ENCODE peak calls at places on chromosomes 12 and 14, in four cellular contexts. One of them, this sample, is unnamed.

GRCh38 chr12:14216405-14217294 is 148.8 kb upstream of the ATF7IP start:
- DNase-seq in uterus: no peak
- DNase-seq in Peyer's patch: no peak
- DNase-seq in heart left ventricle: no peak
- DNase-seq in this sample: no peak

GRCh38 chr12:90622431-90622830 is 332.5 kb downstream of the CCER1 start:
- DNase-seq in heart left ventricle: no peak
- DNase-seq in uterus: no peak
- DNase-seq in Peyer's patch: no peak
- DNase-seq in this sample: no peak

GRCh38 chr12:109130755-109131521 is 14.6 kb downstream of the ACACB start:
- DNase-seq in heart left ventricle: peak
- DNase-seq in Peyer's patch: no peak
- DNase-seq in uterus: no peak
- DNase-seq in this sample: peak

GRCh38 chr14:90628825-90629224 is 187.4 kb downstream of the TTC7B start:
- DNase-seq in Peyer's patch: no peak
- DNase-seq in uterus: no peak
- DNase-seq in heart left ventricle: no peak
- DNase-seq in this sample: no peak

GRCh38 chr14:66476964-66477363 is 9.2 kb upstream of the CCDC196 start:
- DNase-seq in uterus: no peak
- DNase-seq in Peyer's patch: no peak
- DNase-seq in heart left ventricle: no peak
- DNase-seq in this sample: no peak

GRCh38 chr12:2402180-2402579 is 349.4 kb downstream of the CACNA1C start:
- DNase-seq in Peyer's patch: no peak
- DNase-seq in uterus: no peak
- DNase-seq in heart left ventricle: no peak
- DNase-seq in this sample: no peak

GRCh38 chr14:96698846-96699543 is 98.2 kb upstream of the VRK1 start:
- DNase-seq in heart left ventricle: no peak
- DNase-seq in Peyer's patch: no peak
- DNase-seq in uterus: no peak
- DNase-seq in this sample: no peak

GRCh38 chr12:73065913-73066312 is 793.7 kb downstream of the TRHDE start:
- DNase-seq in heart left ventricle: no peak
- DNase-seq in uterus: no peak
- DNase-seq in Peyer's patch: no peak
- DNase-seq in this sample: no peak

GRCh38 chr12:95582230-95583058 is 31.2 kb upstream of the USP44 start:
- DNase-seq in Peyer's patch: no peak
- DNase-seq in uterus: no peak
- DNase-seq in heart left ventricle: no peak
- DNase-seq in this sample: no peak

GRCh38 chr14:69687963-69688649 is 76.7 kb downstream of the SUSD6 start:
- DNase-seq in Peyer's patch: no peak
- DNase-seq in uterus: no peak
- DNase-seq in heart left ventricle: no peak
- DNase-seq in this sample: no peak

GRCh38 chr14:57845802-57846531 is 19.9 kb downstream of the SLC35F4 start:
- DNase-seq in uterus: no peak
- DNase-seq in Peyer's patch: no peak
- DNase-seq in heart left ventricle: no peak
- DNase-seq in this sample: no peak

GRCh38 chr14:96592591-96593388 is 90.6 kb downstream of the PAPOLA start:
- DNase-seq in Peyer's patch: peak
- DNase-seq in heart left ventricle: peak
- DNase-seq in uterus: no peak
- DNase-seq in this sample: peak

DNA sequence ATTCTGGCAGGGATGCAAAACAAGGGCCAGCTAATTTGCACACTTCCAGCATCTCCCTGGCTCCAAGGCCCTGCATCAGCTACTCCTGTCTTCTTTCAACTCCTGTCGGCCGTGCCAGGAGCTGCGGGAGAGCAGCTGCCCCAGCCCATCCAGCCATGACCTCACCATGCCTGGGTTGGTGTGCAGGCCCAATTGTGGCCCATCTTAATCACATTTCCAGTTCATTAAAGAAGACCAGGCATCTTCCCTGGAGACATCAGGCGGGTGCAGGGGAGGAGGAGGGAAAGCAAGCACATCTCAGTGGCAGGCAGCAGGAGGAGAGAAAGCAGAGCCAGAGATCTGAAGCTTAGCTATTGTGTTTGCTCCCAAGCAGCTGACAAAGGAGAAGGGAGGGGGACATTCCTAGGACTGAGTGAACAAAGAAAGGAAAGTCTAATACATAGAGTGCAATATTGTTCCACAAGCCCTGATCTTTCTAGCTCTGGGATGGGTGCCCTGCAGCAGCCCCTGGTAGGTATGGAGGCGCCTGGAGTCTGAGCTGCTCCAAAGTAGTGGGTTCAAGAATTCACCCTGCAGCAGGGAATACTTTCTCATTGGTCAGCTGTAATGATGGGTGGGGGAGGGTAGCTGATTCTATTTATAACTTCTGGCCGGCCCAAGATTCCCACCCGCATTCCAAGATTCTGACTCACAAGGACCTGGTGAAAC is 40.1 kb downstream of the VWF start:
- DNase-seq in Peyer's patch: no peak
- DNase-seq in heart left ventricle: no peak
- DNase-seq in uterus: peak
- DNase-seq in this sample: no peak
- H3K27ac ChIP-seq in Peyer's patch: peak
- H3K27ac ChIP-seq in heart left ventricle: peak
- H3K27ac ChIP-seq in uterus: peak
- H3K27ac ChIP-seq in this sample: peak

DNA sequence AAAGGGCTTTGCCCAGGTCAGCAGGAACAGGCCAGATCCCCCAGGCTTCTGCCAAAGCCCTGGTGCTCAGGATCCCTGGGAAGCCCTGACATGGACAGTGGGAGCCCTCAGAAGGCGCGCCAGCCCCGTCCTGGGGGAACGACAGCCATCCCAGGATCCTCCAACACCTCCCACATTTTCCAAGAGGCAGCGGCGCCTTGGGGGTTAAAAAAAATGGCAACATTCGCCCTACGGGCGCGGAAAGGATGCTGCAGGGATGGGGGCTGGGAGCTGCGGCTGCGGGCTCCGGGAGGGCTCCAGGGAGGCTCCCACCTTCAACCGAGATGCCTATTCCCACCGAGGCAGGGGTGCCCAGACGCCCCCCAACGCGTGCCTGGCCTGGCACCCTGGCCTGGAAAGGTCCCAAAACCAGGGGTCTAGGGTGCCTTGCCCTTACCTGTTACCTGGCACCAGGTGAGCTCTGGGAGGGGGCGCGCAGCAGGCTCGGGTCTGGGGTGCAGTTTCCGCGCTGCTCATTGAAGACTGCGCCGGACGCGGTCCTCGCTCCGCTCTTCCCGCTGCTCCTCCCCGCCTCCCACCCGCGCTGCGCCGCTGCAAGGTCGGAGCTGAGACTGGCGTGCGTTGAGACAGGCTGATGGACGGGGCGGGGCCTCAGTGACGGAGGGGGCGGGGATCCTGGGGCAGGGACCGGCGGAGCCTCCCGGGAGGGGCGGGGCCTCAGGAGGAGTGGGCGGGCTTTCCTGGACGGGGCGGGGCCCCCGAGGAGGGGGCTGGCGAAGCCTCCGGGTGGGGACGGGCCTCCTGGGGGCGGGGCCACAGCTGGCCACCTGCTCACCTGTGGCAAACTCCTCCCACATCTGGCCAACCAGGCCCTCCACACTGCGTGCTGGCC is at the start of gene ABCB9:
- DNase-seq in heart left ventricle: peak
- DNase-seq in uterus: peak
- DNase-seq in Peyer's patch: peak
- DNase-seq in this sample: peak
- TF ChIP-seq POLR2A in heart left ventricle: no peak
- TF ChIP-seq POLR2A in uterus: peak
- TF ChIP-seq POLR2A in Peyer's patch: peak
- TF ChIP-seq POLR2A in this sample: peak

GRCh38 chr12:103880299-103881142 is 39.5 kb upstream of the NT5DC3 start:
- DNase-seq in uterus: no peak
- DNase-seq in Peyer's patch: no peak
- DNase-seq in heart left ventricle: no peak
- DNase-seq in this sample: no peak

GRCh38 chr12:103877934-103878510 is 37.0 kb upstream of the NT5DC3 start:
- DNase-seq in heart left ventricle: peak
- DNase-seq in uterus: peak
- DNase-seq in Peyer's patch: peak
- DNase-seq in this sample: no peak

GRCh38 chr12:103879048-103879692 is 38.1 kb upstream of the NT5DC3 start:
- DNase-seq in heart left ventricle: no peak
- DNase-seq in Peyer's patch: no peak
- DNase-seq in uterus: no peak
- DNase-seq in this sample: no peak

GRCh38 chr12:103881261-103881660 is 40.2 kb upstream of the NT5DC3 start:
- DNase-seq in Peyer's patch: no peak
- DNase-seq in uterus: no peak
- DNase-seq in heart left ventricle: no peak
- DNase-seq in this sample: no peak

GRCh38 chr12:103879878-103880277 is 38.8 kb upstream of the NT5DC3 start:
- DNase-seq in heart left ventricle: no peak
- DNase-seq in uterus: no peak
- DNase-seq in Peyer's patch: no peak
- DNase-seq in this sample: no peak
- H3K27ac ChIP-seq in heart left ventricle: no peak
- H3K27ac ChIP-seq in uterus: no peak
- H3K27ac ChIP-seq in Peyer's patch: no peak
- H3K27ac ChIP-seq in this sample: no peak

DNA sequence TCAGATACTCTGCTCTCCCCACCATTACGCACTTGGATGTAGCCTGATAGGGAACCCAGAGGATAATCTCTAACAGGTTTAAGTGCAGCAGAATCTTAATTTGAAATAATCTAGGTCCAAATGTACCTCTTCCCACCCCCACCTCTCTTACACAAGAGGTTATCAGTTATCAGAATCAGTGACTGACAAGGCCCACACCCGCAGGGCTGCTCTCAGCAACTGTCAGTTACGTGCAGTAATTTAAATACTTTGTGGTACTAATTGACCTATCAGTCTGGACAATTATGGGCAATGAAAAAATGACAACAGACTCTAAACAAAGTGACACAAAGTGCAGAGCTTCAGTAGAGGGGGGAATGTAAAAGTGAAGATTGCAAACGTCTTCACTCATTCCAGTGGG is 74.0 kb downstream of the CLIP1 start:
- DNase-seq in heart left ventricle: no peak
- DNase-seq in Peyer's patch: no peak
- DNase-seq in uterus: no peak
- DNase-seq in this sample: no peak
- TF ChIP-seq POLR2A in heart left ventricle: no peak
- TF ChIP-seq POLR2A in Peyer's patch: no peak
- TF ChIP-seq POLR2A in uterus: no peak
- TF ChIP-seq POLR2A in this sample: no peak

GRCh38 chr12:132393991-132394949 is 64.9 kb upstream of the GALNT9 start:
- DNase-seq in Peyer's patch: no peak
- DNase-seq in heart left ventricle: no peak
- DNase-seq in uterus: peak
- DNase-seq in this sample: no peak
- H3K27ac ChIP-seq in Peyer's patch: no peak
- H3K27ac ChIP-seq in heart left ventricle: no peak
- H3K27ac ChIP-seq in uterus: no peak
- H3K27ac ChIP-seq in this sample: no peak

GRCh38 chr14:101713641-101714349 is 47.7 kb upstream of the PPP2R5C start:
- DNase-seq in uterus: peak
- DNase-seq in Peyer's patch: peak
- DNase-seq in heart left ventricle: no peak
- DNase-seq in this sample: no peak

GRCh38 chr14:101714394-101714793 is 47.1 kb upstream of the PPP2R5C start:
- DNase-seq in Peyer's patch: no peak
- DNase-seq in heart left ventricle: no peak
- DNase-seq in uterus: no peak
- DNase-seq in this sample: no peak

GRCh38 chr14:101716956-101717662 is 44.4 kb upstream of the PPP2R5C start:
- DNase-seq in uterus: no peak
- DNase-seq in Peyer's patch: peak
- DNase-seq in heart left ventricle: no peak
- DNase-seq in this sample: peak

GRCh38 chr14:101716077-101716950 is 45.2 kb upstream of the PPP2R5C start:
- DNase-seq in uterus: no peak
- DNase-seq in Peyer's patch: peak
- DNase-seq in heart left ventricle: no peak
- DNase-seq in this sample: peak

GRCh38 chr14:101715209-101716076 is 46.1 kb upstream of the PPP2R5C start:
- DNase-seq in heart left ventricle: no peak
- DNase-seq in Peyer's patch: peak
- DNase-seq in uterus: no peak
- DNase-seq in this sample: no peak
- TF ChIP-seq POLR2A in heart left ventricle: no peak
- TF ChIP-seq POLR2A in Peyer's patch: no peak
- TF ChIP-seq POLR2A in uterus: no peak
- TF ChIP-seq POLR2A in this sample: no peak

This sample was measured in upper lobe of left lung.